ENCODE peak calls at places on chromosomes 2 and 18, in ten cellular contexts. One of them, this sample, is unnamed.
A peak's percentile ranks its signal among the peaks of the same experiment; 100 is the strongest.

GRCh38 chr2:26580151-26580550 is 61.0 kb downstream of the CIB4 start:
- DNase-seq in bronchial epithelial cell: no peak
- DNase-seq in NCI-H1092 treated with DMSO at 0.1 percent for 48 hours: no peak
- DNase-seq in PC-9: no peak
- DNase-seq in NCI-H1694 treated with DMSO at 0.1 percent for 48 hours: no peak
- DNase-seq in kidney: no peak
- DNase-seq in MV-4-11: no peak
- DNase-seq in 8988T: no peak
- DNase-seq in G401: no peak
- DNase-seq in activated CD4-positive, CD25-positive, alpha-beta regulatory T cell: no peak
- DNase-seq in this sample: no peak

GRCh38 chr2:19988600-19988999 is 1.3 kb downstream of the WDR35 start:
- DNase-seq in activated CD4-positive, CD25-positive, alpha-beta regulatory T cell: no peak
- DNase-seq in PC-9: no peak
- DNase-seq in kidney: no peak
- DNase-seq in NCI-H1694 treated with DMSO at 0.1 percent for 48 hours: no peak
- DNase-seq in G401: no peak
- DNase-seq in MV-4-11: no peak
- DNase-seq in bronchial epithelial cell: peak; percentile 48
- DNase-seq in 8988T: no peak
- DNase-seq in NCI-H1092 treated with DMSO at 0.1 percent for 48 hours: no peak
- DNase-seq in this sample: no peak

GRCh38 chr2:168231609-168232241 is 15.7 kb downstream of the STK39 start:
- DNase-seq in kidney: peak; percentile 26
- DNase-seq in G401: peak; percentile 41
- DNase-seq in MV-4-11: no peak
- DNase-seq in bronchial epithelial cell: no peak
- DNase-seq in 8988T: no peak
- DNase-seq in NCI-H1694 treated with DMSO at 0.1 percent for 48 hours: peak; percentile 38
- DNase-seq in activated CD4-positive, CD25-positive, alpha-beta regulatory T cell: no peak
- DNase-seq in NCI-H1092 treated with DMSO at 0.1 percent for 48 hours: peak; percentile 26
- DNase-seq in PC-9: no peak
- DNase-seq in this sample: no peak

GRCh38 chr2:217035967-217036366 is 176.1 kb upstream of the TNP1 start:
- DNase-seq in NCI-H1694 treated with DMSO at 0.1 percent for 48 hours: no peak
- DNase-seq in MV-4-11: no peak
- DNase-seq in G401: no peak
- DNase-seq in NCI-H1092 treated with DMSO at 0.1 percent for 48 hours: no peak
- DNase-seq in activated CD4-positive, CD25-positive, alpha-beta regulatory T cell: no peak
- DNase-seq in bronchial epithelial cell: peak; percentile 72
- DNase-seq in kidney: peak; percentile 79
- DNase-seq in PC-9: no peak
- DNase-seq in 8988T: no peak
- DNase-seq in this sample: peak; percentile 21

GRCh38 chr2:218387369-218388194 is 5.5 kb downstream of the SLC11A1 start:
- DNase-seq in 8988T: no peak
- DNase-seq in PC-9: peak; percentile 72
- DNase-seq in NCI-H1694 treated with DMSO at 0.1 percent for 48 hours: peak; percentile 45
- DNase-seq in kidney: peak; percentile 92
- DNase-seq in bronchial epithelial cell: peak; percentile 85
- DNase-seq in NCI-H1092 treated with DMSO at 0.1 percent for 48 hours: peak; percentile 40
- DNase-seq in MV-4-11: no peak
- DNase-seq in G401: peak; percentile 53
- DNase-seq in activated CD4-positive, CD25-positive, alpha-beta regulatory T cell: no peak
- DNase-seq in this sample: no peak

GRCh38 chr2:168607992-168608391 is 151.9 kb downstream of the CERS6 start:
- DNase-seq in 8988T: no peak
- DNase-seq in MV-4-11: peak; percentile 94
- DNase-seq in PC-9: no peak
- DNase-seq in kidney: no peak
- DNase-seq in NCI-H1092 treated with DMSO at 0.1 percent for 48 hours: no peak
- DNase-seq in NCI-H1694 treated with DMSO at 0.1 percent for 48 hours: no peak
- DNase-seq in bronchial epithelial cell: peak; percentile 95
- DNase-seq in activated CD4-positive, CD25-positive, alpha-beta regulatory T cell: no peak
- DNase-seq in G401: peak; percentile 50
- DNase-seq in this sample: peak; percentile 61

GRCh38 chr2:187213788-187214187 is 234.3 kb downstream of the CALCRL start:
- DNase-seq in bronchial epithelial cell: no peak
- DNase-seq in activated CD4-positive, CD25-positive, alpha-beta regulatory T cell: no peak
- DNase-seq in MV-4-11: no peak
- DNase-seq in NCI-H1092 treated with DMSO at 0.1 percent for 48 hours: no peak
- DNase-seq in NCI-H1694 treated with DMSO at 0.1 percent for 48 hours: no peak
- DNase-seq in kidney: no peak
- DNase-seq in 8988T: no peak
- DNase-seq in PC-9: no peak
- DNase-seq in G401: no peak
- DNase-seq in this sample: no peak

GRCh38 chr2:169734172-169734847 is 678 bp downstream of the KLHL23 start:
- DNase-seq in bronchial epithelial cell: no peak
- DNase-seq in activated CD4-positive, CD25-positive, alpha-beta regulatory T cell: no peak
- DNase-seq in NCI-H1694 treated with DMSO at 0.1 percent for 48 hours: peak; percentile 31
- DNase-seq in G401: peak; percentile 65
- DNase-seq in kidney: no peak
- DNase-seq in MV-4-11: no peak
- DNase-seq in NCI-H1092 treated with DMSO at 0.1 percent for 48 hours: peak; percentile 33
- DNase-seq in 8988T: peak; percentile 25
- DNase-seq in PC-9: peak; percentile 12
- DNase-seq in this sample: no peak

GRCh38 chr18:34514238-34514637 is 195.9 kb upstream of the DTNA start:
- DNase-seq in NCI-H1092 treated with DMSO at 0.1 percent for 48 hours: no peak
- DNase-seq in NCI-H1694 treated with DMSO at 0.1 percent for 48 hours: no peak
- DNase-seq in PC-9: no peak
- DNase-seq in 8988T: no peak
- DNase-seq in MV-4-11: no peak
- DNase-seq in kidney: no peak
- DNase-seq in bronchial epithelial cell: peak; percentile 93
- DNase-seq in G401: no peak
- DNase-seq in activated CD4-positive, CD25-positive, alpha-beta regulatory T cell: no peak
- DNase-seq in this sample: no peak

GRCh38 chr18:59509477-59510173 is 150.6 kb upstream of the LMAN1 start:
- DNase-seq in 8988T: no peak
- DNase-seq in NCI-H1092 treated with DMSO at 0.1 percent for 48 hours: no peak
- DNase-seq in PC-9: no peak
- DNase-seq in G401: no peak
- DNase-seq in kidney: no peak
- DNase-seq in activated CD4-positive, CD25-positive, alpha-beta regulatory T cell: no peak
- DNase-seq in MV-4-11: no peak
- DNase-seq in NCI-H1694 treated with DMSO at 0.1 percent for 48 hours: no peak
- DNase-seq in bronchial epithelial cell: no peak
- DNase-seq in this sample: no peak

GRCh38 chr2:58227171-58227917 is 13.8 kb downstream of the FANCL start:
- DNase-seq in kidney: no peak
- DNase-seq in NCI-H1092 treated with DMSO at 0.1 percent for 48 hours: no peak
- DNase-seq in MV-4-11: no peak
- DNase-seq in 8988T: no peak
- DNase-seq in G401: no peak
- DNase-seq in PC-9: no peak
- DNase-seq in bronchial epithelial cell: no peak
- DNase-seq in activated CD4-positive, CD25-positive, alpha-beta regulatory T cell: no peak
- DNase-seq in NCI-H1694 treated with DMSO at 0.1 percent for 48 hours: no peak
- DNase-seq in this sample: no peak

GRCh38 chr2:28334527-28334891 is 58.1 kb upstream of the FOSL2 start:
- DNase-seq in NCI-H1092 treated with DMSO at 0.1 percent for 48 hours: no peak
- DNase-seq in kidney: no peak
- DNase-seq in G401: peak; percentile 55
- DNase-seq in bronchial epithelial cell: no peak
- DNase-seq in activated CD4-positive, CD25-positive, alpha-beta regulatory T cell: no peak
- DNase-seq in MV-4-11: no peak
- DNase-seq in NCI-H1694 treated with DMSO at 0.1 percent for 48 hours: no peak
- DNase-seq in PC-9: no peak
- DNase-seq in 8988T: no peak
- DNase-seq in this sample: no peak

GRCh38 chr2:226850024-226850423 is 14.2 kb downstream of the RHBDD1 start:
- DNase-seq in activated CD4-positive, CD25-positive, alpha-beta regulatory T cell: no peak
- DNase-seq in NCI-H1092 treated with DMSO at 0.1 percent for 48 hours: no peak
- DNase-seq in bronchial epithelial cell: no peak
- DNase-seq in PC-9: no peak
- DNase-seq in 8988T: no peak
- DNase-seq in NCI-H1694 treated with DMSO at 0.1 percent for 48 hours: no peak
- DNase-seq in G401: no peak
- DNase-seq in kidney: no peak
- DNase-seq in MV-4-11: no peak
- DNase-seq in this sample: no peak

GRCh38 chr18:24400587-24400986 is 3.0 kb upstream of the OSBPL1A start:
- DNase-seq in G401: no peak
- DNase-seq in NCI-H1694 treated with DMSO at 0.1 percent for 48 hours: no peak
- DNase-seq in kidney: no peak
- DNase-seq in bronchial epithelial cell: peak; percentile 37
- DNase-seq in activated CD4-positive, CD25-positive, alpha-beta regulatory T cell: no peak
- DNase-seq in 8988T: no peak
- DNase-seq in MV-4-11: no peak
- DNase-seq in NCI-H1092 treated with DMSO at 0.1 percent for 48 hours: no peak
- DNase-seq in PC-9: no peak
- DNase-seq in this sample: no peak

GRCh38 chr2:109017017-109017416 is 28.0 kb upstream of the EDAR start:
- DNase-seq in activated CD4-positive, CD25-positive, alpha-beta regulatory T cell: no peak
- DNase-seq in MV-4-11: no peak
- DNase-seq in 8988T: no peak
- DNase-seq in kidney: no peak
- DNase-seq in bronchial epithelial cell: no peak
- DNase-seq in PC-9: no peak
- DNase-seq in G401: no peak
- DNase-seq in NCI-H1694 treated with DMSO at 0.1 percent for 48 hours: no peak
- DNase-seq in NCI-H1092 treated with DMSO at 0.1 percent for 48 hours: no peak
- DNase-seq in this sample: no peak

GRCh38 chr18:10872297-10872696 is 277.1 kb downstream of the PIEZO2 start:
- DNase-seq in MV-4-11: no peak
- DNase-seq in NCI-H1694 treated with DMSO at 0.1 percent for 48 hours: no peak
- DNase-seq in bronchial epithelial cell: no peak
- DNase-seq in PC-9: no peak
- DNase-seq in kidney: no peak
- DNase-seq in 8988T: no peak
- DNase-seq in G401: peak; percentile 76
- DNase-seq in NCI-H1092 treated with DMSO at 0.1 percent for 48 hours: no peak
- DNase-seq in activated CD4-positive, CD25-positive, alpha-beta regulatory T cell: no peak
- DNase-seq in this sample: no peak

GRCh38 chr2:232458661-232459418 is 2.9 kb downstream of the ALPI start:
- DNase-seq in activated CD4-positive, CD25-positive, alpha-beta regulatory T cell: no peak
- DNase-seq in G401: no peak
- DNase-seq in NCI-H1092 treated with DMSO at 0.1 percent for 48 hours: no peak
- DNase-seq in NCI-H1694 treated with DMSO at 0.1 percent for 48 hours: no peak
- DNase-seq in 8988T: peak; percentile 9
- DNase-seq in bronchial epithelial cell: no peak
- DNase-seq in kidney: no peak
- DNase-seq in MV-4-11: no peak
- DNase-seq in PC-9: no peak
- DNase-seq in this sample: no peak

GRCh38 chr2:222038086-222038802 is 260.6 kb downstream of the PAX3 start:
- DNase-seq in PC-9: no peak
- DNase-seq in kidney: no peak
- DNase-seq in bronchial epithelial cell: peak; percentile 70
- DNase-seq in 8988T: no peak
- DNase-seq in NCI-H1092 treated with DMSO at 0.1 percent for 48 hours: peak; percentile 7
- DNase-seq in NCI-H1694 treated with DMSO at 0.1 percent for 48 hours: peak; percentile 46
- DNase-seq in G401: peak; percentile 9
- DNase-seq in MV-4-11: no peak
- DNase-seq in activated CD4-positive, CD25-positive, alpha-beta regulatory T cell: no peak
- DNase-seq in this sample: no peak

GRCh38 chr2:106825161-106825560 is 60.8 kb downstream of the ST6GAL2 start:
- DNase-seq in PC-9: no peak
- DNase-seq in bronchial epithelial cell: no peak
- DNase-seq in NCI-H1694 treated with DMSO at 0.1 percent for 48 hours: no peak
- DNase-seq in G401: no peak
- DNase-seq in kidney: no peak
- DNase-seq in activated CD4-positive, CD25-positive, alpha-beta regulatory T cell: no peak
- DNase-seq in NCI-H1092 treated with DMSO at 0.1 percent for 48 hours: no peak
- DNase-seq in 8988T: no peak
- DNase-seq in MV-4-11: no peak
- DNase-seq in this sample: no peak

GRCh38 chr2:224865016-224865415 is 148.9 kb upstream of the CCDC195 start:
- DNase-seq in NCI-H1694 treated with DMSO at 0.1 percent for 48 hours: peak; percentile 9
- DNase-seq in bronchial epithelial cell: no peak
- DNase-seq in MV-4-11: no peak
- DNase-seq in G401: no peak
- DNase-seq in 8988T: no peak
- DNase-seq in activated CD4-positive, CD25-positive, alpha-beta regulatory T cell: no peak
- DNase-seq in PC-9: no peak
- DNase-seq in NCI-H1092 treated with DMSO at 0.1 percent for 48 hours: no peak
- DNase-seq in kidney: no peak
- DNase-seq in this sample: no peak

GRCh38 chr2:8636691-8637636 is 44.9 kb upstream of the ID2 start:
- DNase-seq in MV-4-11: no peak
- DNase-seq in G401: no peak
- DNase-seq in NCI-H1092 treated with DMSO at 0.1 percent for 48 hours: peak; percentile 12
- DNase-seq in NCI-H1694 treated with DMSO at 0.1 percent for 48 hours: no peak
- DNase-seq in 8988T: no peak
- DNase-seq in bronchial epithelial cell: no peak
- DNase-seq in kidney: peak; percentile 79
- DNase-seq in activated CD4-positive, CD25-positive, alpha-beta regulatory T cell: no peak
- DNase-seq in PC-9: no peak
- DNase-seq in this sample: no peak

GRCh38 chr2:113700186-113700841 is 56.1 kb downstream of the SLC35F5 start:
- DNase-seq in activated CD4-positive, CD25-positive, alpha-beta regulatory T cell: no peak
- DNase-seq in NCI-H1092 treated with DMSO at 0.1 percent for 48 hours: no peak
- DNase-seq in PC-9: no peak
- DNase-seq in MV-4-11: peak; percentile 89
- DNase-seq in 8988T: peak; percentile 39
- DNase-seq in G401: no peak
- DNase-seq in NCI-H1694 treated with DMSO at 0.1 percent for 48 hours: peak; percentile 79
- DNase-seq in bronchial epithelial cell: no peak
- DNase-seq in kidney: peak; percentile 76
- DNase-seq in this sample: no peak

GRCh38 chr2:241629762-241630435 is 7.1 kb downstream of the THAP4 start:
- DNase-seq in bronchial epithelial cell: no peak
- DNase-seq in MV-4-11: peak; percentile 54
- DNase-seq in activated CD4-positive, CD25-positive, alpha-beta regulatory T cell: no peak
- DNase-seq in G401: no peak
- DNase-seq in NCI-H1694 treated with DMSO at 0.1 percent for 48 hours: no peak
- DNase-seq in NCI-H1092 treated with DMSO at 0.1 percent for 48 hours: no peak
- DNase-seq in 8988T: no peak
- DNase-seq in PC-9: no peak
- DNase-seq in kidney: peak; percentile 55
- DNase-seq in this sample: no peak

GRCh38 chr2:207833265-207833751 is 63.6 kb upstream of the FZD5 start:
- DNase-seq in activated CD4-positive, CD25-positive, alpha-beta regulatory T cell: no peak
- DNase-seq in MV-4-11: peak; percentile 10
- DNase-seq in 8988T: no peak
- DNase-seq in NCI-H1092 treated with DMSO at 0.1 percent for 48 hours: no peak
- DNase-seq in PC-9: no peak
- DNase-seq in kidney: no peak
- DNase-seq in bronchial epithelial cell: peak; percentile 48
- DNase-seq in NCI-H1694 treated with DMSO at 0.1 percent for 48 hours: no peak
- DNase-seq in G401: no peak
- DNase-seq in this sample: no peak

GRCh38 chr2:7517122-7517487 is 599.9 kb downstream of the RNF144A start:
- DNase-seq in PC-9: no peak
- DNase-seq in bronchial epithelial cell: no peak
- DNase-seq in activated CD4-positive, CD25-positive, alpha-beta regulatory T cell: no peak
- DNase-seq in G401: no peak
- DNase-seq in MV-4-11: no peak
- DNase-seq in NCI-H1092 treated with DMSO at 0.1 percent for 48 hours: no peak
- DNase-seq in NCI-H1694 treated with DMSO at 0.1 percent for 48 hours: no peak
- DNase-seq in kidney: no peak
- DNase-seq in 8988T: no peak
- DNase-seq in this sample: no peak